ENCODE peak calls at places on chromosomes 16 and 17, in four cellular contexts. D is myocyte; G is HFFc6; T is stimulated activated CD8-positive, alpha-beta memory T cell treated with anti-CD3 and anti-CD28 coated beads, Interleukin-4, amount 100 ng/mL, for 48 hours. J is an unnamed sample.

GRCh38 chr17:67053438-67054000 is 9.2 kb downstream of the CACNG1 start:
- DNase-seq in D (no peak), G (no peak), T (no peak), J (no peak)

GRCh38 chr17:50264263-50265113 is 9.8 kb upstream of the TMEM92 start:
- DNase-seq in D (no peak), G (peak; percentile 37), T (no peak), J (no peak)

GRCh38 chr17:73307130-73307529 is 4.7 kb downstream of the CDC42EP4 start:
- DNase-seq in D (no peak), G (no peak), T (no peak), J (no peak)

GRCh38 chr17:16934836-16935235 is 37.1 kb downstream of the TNFRSF13B start:
- DNase-seq in D (no peak), G (no peak), T (no peak), J (no peak)

GRCh38 chr16:87765776-87766484 is at the start of gene KLHDC4:
- DNase-seq in D (peak; percentile 88), G (peak; percentile 73), T (peak; percentile 94), J (peak; percentile 72)

GRCh38 chr17:14156689-14157088 is 80.0 kb downstream of the CDRT15 start:
- DNase-seq in D (no peak), G (peak; percentile 24), T (no peak), J (no peak)

GRCh38 chr16:23134274-23134673 is 15.0 kb downstream of the USP31 start:
- DNase-seq in D (no peak), G (no peak), T (no peak), J (no peak)

GRCh38 chr17:27601069-27601974 is 29.7 kb upstream of the LGALS9 start:
- DNase-seq in D (peak; percentile 77), G (peak; percentile 49), T (peak; percentile 96), J (peak; percentile 23)

GRCh38 chr17:73938706-73939105 is 264.8 kb upstream of the RPL38 start:
- DNase-seq in D (no peak), G (no peak), T (no peak), J (no peak)

GRCh38 chr17:38601539-38602351 is 4.0 kb downstream of the SRCIN1 start:
- DNase-seq in D (no peak), G (no peak), T (no peak), J (no peak)

GRCh38 chr17:42038221-42038973 is 12.0 kb downstream of the C17orf113 start:
- DNase-seq in D (no peak), G (no peak), T (no peak), J (no peak)

J was measured in RCC 7860.